ENCODE peak calls at places on chromosomes 5 and 9, in ten cellular contexts. H, L, A, K, O, Q, R, D, U and V are unnamed samples.

GRCh38 chr5:169424956-169425318 is 124.0 kb upstream of the SLIT3 start:
- DNase-seq in H (no peak), L (peak), A (no peak), K (no peak), O (no peak), Q (no peak), R (no peak), D (no peak), U (no peak), V (no peak)

GRCh38 chr5:172223901-172224873 is 30.2 kb downstream of the EFCAB9 start:
- DNase-seq in H (no peak), L (no peak), A (no peak), K (no peak), O (no peak), Q (peak), R (no peak), D (no peak), U (no peak), V (no peak)

GRCh38 chr9:89149726-89150125 is 28.9 kb downstream of the SHC3 start:
- DNase-seq in H (no peak), L (peak), A (no peak), K (no peak), O (no peak), Q (no peak), R (no peak), D (no peak), U (no peak), V (no peak)

GRCh38 chr5:79935992-79936643 is 54.9 kb downstream of the MTX3 start:
- DNase-seq in H (no peak), L (peak), A (no peak), K (no peak), O (peak), Q (no peak), R (no peak), D (no peak), U (no peak), V (no peak)

GRCh38 chr5:157924490-157924889 is 65.5 kb upstream of the CLINT1 start:
- DNase-seq in H (no peak), L (no peak), A (no peak), K (no peak), O (no peak), Q (no peak), R (no peak), D (no peak), U (no peak), V (no peak)

GRCh38 chr9:91141407-91141973 is 220.2 kb downstream of the AUH start:
- DNase-seq in H (no peak), L (no peak), A (no peak), K (no peak), O (no peak), Q (no peak), R (no peak), D (no peak), U (no peak), V (no peak)

GRCh38 chr5:472076-472655 is 29.2 kb downstream of the EXOC3 start:
- DNase-seq in H (no peak), L (peak), A (no peak), K (peak), O (peak), Q (no peak), R (no peak), D (no peak), U (no peak), V (peak)

GRCh38 chr9:130570200-130570599 is 9.2 kb upstream of the FUBP3 start:
- DNase-seq in H (no peak), L (peak), A (no peak), K (no peak), O (no peak), Q (no peak), R (no peak), D (no peak), U (no peak), V (no peak)

GRCh38 chr5:370311-370958 is 48.9 kb downstream of the AHRR start:
- DNase-seq in H (no peak), L (no peak), A (no peak), K (no peak), O (no peak), Q (no peak), R (no peak), D (no peak), U (no peak), V (no peak)

GRCh38 chr5:178421699-178422399 is 168.3 kb downstream of the COL23A1 start:
- DNase-seq in H (no peak), L (no peak), A (no peak), K (no peak), O (no peak), Q (no peak), R (no peak), D (no peak), U (no peak), V (no peak)

GRCh38 chr5:126917918-126918623 is 112.3 kb downstream of the MARCHF3 start:
- DNase-seq in H (peak), L (peak), A (no peak), K (peak), O (no peak), Q (no peak), R (no peak), D (no peak), U (no peak), V (peak)

GRCh38 chr5:75007537-75007847 is 44.9 kb downstream of the GCNT4 start:
- DNase-seq in H (no peak), L (peak), A (no peak), K (no peak), O (no peak), Q (no peak), R (no peak), D (no peak), U (no peak), V (no peak)

GRCh38 chr9:16535555-16535954 is 334.9 kb downstream of the BNC2 start:
- DNase-seq in H (no peak), L (peak), A (no peak), K (no peak), O (no peak), Q (no peak), R (no peak), D (no peak), U (no peak), V (no peak)